ENCODE peak calls at places on chromosomes 13 and 19, in four cellular contexts. O is lower leg skin; X is activated CD8-positive, alpha-beta memory T cell treated with anti-CD3 and anti-CD28 coated beads for 4 hours; G is nucleus accumbens. V is an unnamed sample.

GRCh38 chr13:33153421-33154381 is 131.9 kb downstream of the STARD13 start:
- DNase-seq in X (no peak), O (peak; percentile 86), G (no peak), V (no peak)

GRCh38 chr13:59865398-59865797 is 298.3 kb downstream of the DIAPH3 start:
- DNase-seq in G (no peak), O (no peak), X (no peak), V (no peak)

GRCh38 chr13:111095911-111096501 is 19.1 kb upstream of the ARHGEF7 start:
- DNase-seq in G (no peak), O (no peak), X (no peak), V (no peak)

GRCh38 chr19:50661087-50661486 is 11.8 kb downstream of the C19orf81 start:
- DNase-seq in G (no peak), X (no peak), O (no peak), V (no peak)

GRCh38 chr13:79631260-79631659 is 150.3 kb downstream of the NDFIP2 start:
- DNase-seq in X (no peak), G (no peak), O (no peak), V (no peak)

GRCh38 chr13:51785592-51786424 is 18.2 kb downstream of the DHRS12 start:
- DNase-seq in O (no peak), G (no peak), X (no peak), V (no peak)

GRCh38 chr19:4439243-4439642 is 18.4 kb downstream of the UBXN6 start:
- DNase-seq in O (no peak), X (no peak), G (no peak), V (no peak)

GRCh38 chr19:11881151-11881800 is 6.3 kb upstream of the ZNF69 start:
- DNase-seq in O (no peak), X (peak; percentile 34), G (peak; percentile 11), V (no peak)

GRCh38 chr13:33676700-33677048 is 141.3 kb upstream of the RFC3 start:
- DNase-seq in O (no peak), X (no peak), G (no peak), V (peak; percentile 1)

GRCh38 chr19:13748169-13748884 is 16.0 kb upstream of the MRI1 start:
- DNase-seq in X (no peak), G (no peak), O (no peak), V (no peak)

GRCh38 chr19:37977391-37977790 is 70.4 kb downstream of the SIPA1L3 start:
- DNase-seq in O (peak; percentile 68), G (no peak), X (no peak), V (no peak)

GRCh38 chr13:87536499-87536898 is 134.7 kb upstream of the SLITRK5 start:
- DNase-seq in O (no peak), X (no peak), G (no peak), V (no peak)

GRCh38 chr13:94999871-95000270 is 287.5 kb upstream of the SOX21 start:
- DNase-seq in X (no peak), O (no peak), G (no peak), V (no peak)

GRCh38 chr19:42295831-42296525 is 6.0 kb upstream of the PRR19 start:
- DNase-seq in G (peak; percentile 73), X (peak; percentile 75), O (peak; percentile 97), V (no peak)

GRCh38 chr13:48709213-48709612 is 55.5 kb downstream of the CYSLTR2 start:
- DNase-seq in O (no peak), X (no peak), G (no peak), V (no peak)

V was measured in AG04450.